ENCODE peak calls at places on chromosomes 12 and 14, in five cellular contexts. A, C, F, H and S are unnamed samples.

GRCh38 chr14:100132903-100133510 is 26.4 kb downstream of the DEGS2 start:
- DNase-seq in H (no peak), A (no peak), F (no peak), C (no peak), S (no peak)

GRCh38 chr12:52685406-52685890 is 5.2 kb upstream of the KRT1 start:
- DNase-seq in H (no peak), C (no peak), F (no peak), A (no peak), S (no peak)

GRCh38 chr12:128864516-128865186 is 11.4 kb downstream of the GLT1D1 start:
- DNase-seq in F (no peak), H (no peak), A (no peak), C (no peak), S (no peak)

GRCh38 chr12:55019784-55020183 is at the start of gene NEUROD4:
- DNase-seq in C (no peak), A (peak), F (peak), H (no peak), S (peak)

GRCh38 chr12:132238487-132239248 is 90.7 kb downstream of the GALNT9 start:
- DNase-seq in A (no peak), F (no peak), C (no peak), H (no peak), S (no peak)

GRCh38 chr14:105919458-105920150 is 393.2 kb downstream of the TMEM121 start:
- DNase-seq in H (no peak), C (no peak), F (no peak), A (peak), S (no peak)

GRCh38 chr14:106308839-106309389 is 782.5 kb downstream of the TMEM121 start:
- DNase-seq in A (peak), F (no peak), C (no peak), H (peak), S (peak)

GRCh38 chr12:119699199-119699765 is 31.3 kb downstream of the PRKAB1 start:
- DNase-seq in A (no peak), H (no peak), C (no peak), F (no peak), S (no peak)

GRCh38 chr12:113244015-113244983 is 23.0 kb downstream of the TPCN1 start:
- DNase-seq in A (peak), H (no peak), F (peak), C (peak), S (peak)

GRCh38 chr12:55719371-55719770 is 822 bp upstream of the RDH5 start:
- DNase-seq in C (no peak), F (no peak), A (no peak), H (no peak), S (no peak)

GRCh38 chr12:126156806-126157574 is 1091.8 kb downstream of the AACS start:
- DNase-seq in C (no peak), H (no peak), A (no peak), F (no peak), S (peak)

GRCh38 chr14:100713720-100714119 is 13.0 kb upstream of the DLK1 start:
- DNase-seq in A (no peak), F (no peak), H (no peak), C (no peak), S (no peak)

GRCh38 chr14:74975059-74975810 is 19.8 kb upstream of the PGF start:
- DNase-seq in A (no peak), F (no peak), C (no peak), H (no peak), S (peak)

GRCh38 chr14:77190977-77191376 is 9.4 kb downstream of the TMEM63C start:
- DNase-seq in A (no peak), F (no peak), C (no peak), H (no peak), S (no peak)